ENCODE peak calls at places on chromosomes 13 and 19, in nine cellular contexts. One of them, this sample, is unnamed.
A peak's percentile ranks its signal among the peaks of the same experiment; 100 is the strongest.

GRCh38 chr19:11130824-11131455 is 24.6 kb downstream of the SPC24 start:
- DNase-seq in CD4-positive, alpha-beta memory T cell: peak; percentile 69
- DNase-seq in GM23248: peak; percentile 81
- DNase-seq in NT2/D1: peak; percentile 68
- DNase-seq in IMR-90: peak; percentile 73
- DNase-seq in psoas muscle: peak; percentile 89
- DNase-seq in mesendoderm: peak; percentile 94
- DNase-seq in tibial nerve: peak; percentile 86
- DNase-seq in stomach: peak; percentile 89
- DNase-seq in this sample: peak; percentile 87

GRCh38 chr13:56988543-56988942 is 152.2 kb upstream of the PRR20A start:
- DNase-seq in psoas muscle: no peak
- DNase-seq in tibial nerve: no peak
- DNase-seq in CD4-positive, alpha-beta memory T cell: no peak
- DNase-seq in stomach: no peak
- DNase-seq in NT2/D1: no peak
- DNase-seq in GM23248: no peak
- DNase-seq in mesendoderm: no peak
- DNase-seq in IMR-90: no peak
- DNase-seq in this sample: no peak

GRCh38 chr19:33201886-33202545 is 7.9 kb downstream of the LRP3 start:
- DNase-seq in psoas muscle: no peak
- DNase-seq in CD4-positive, alpha-beta memory T cell: no peak
- DNase-seq in mesendoderm: no peak
- DNase-seq in stomach: no peak
- DNase-seq in IMR-90: no peak
- DNase-seq in NT2/D1: no peak
- DNase-seq in GM23248: no peak
- DNase-seq in tibial nerve: no peak
- DNase-seq in this sample: no peak

GRCh38 chr19:45908956-45909355 is 5.6 kb downstream of the NANOS2 start:
- DNase-seq in tibial nerve: no peak
- DNase-seq in CD4-positive, alpha-beta memory T cell: no peak
- DNase-seq in mesendoderm: no peak
- DNase-seq in psoas muscle: no peak
- DNase-seq in GM23248: peak; percentile 64
- DNase-seq in stomach: no peak
- DNase-seq in NT2/D1: no peak
- DNase-seq in IMR-90: peak; percentile 30
- DNase-seq in this sample: no peak

GRCh38 chr13:22107549-22107948 is 436.7 kb downstream of the FGF9 start:
- DNase-seq in GM23248: no peak
- DNase-seq in stomach: no peak
- DNase-seq in tibial nerve: no peak
- DNase-seq in mesendoderm: no peak
- DNase-seq in CD4-positive, alpha-beta memory T cell: peak; percentile 13
- DNase-seq in IMR-90: no peak
- DNase-seq in psoas muscle: no peak
- DNase-seq in NT2/D1: no peak
- DNase-seq in this sample: no peak

GRCh38 chr19:41541990-41542584 is 33.9 kb upstream of the CEACAM21 start:
- DNase-seq in psoas muscle: no peak
- DNase-seq in NT2/D1: peak; percentile 23
- DNase-seq in tibial nerve: peak; percentile 67
- DNase-seq in stomach: peak; percentile 73
- DNase-seq in CD4-positive, alpha-beta memory T cell: peak; percentile 80
- DNase-seq in mesendoderm: peak; percentile 67
- DNase-seq in IMR-90: peak; percentile 4
- DNase-seq in GM23248: peak; percentile 58
- DNase-seq in this sample: peak; percentile 67

GRCh38 chr19:14575428-14575980 is 3.6 kb upstream of the NDUFB7 start:
- DNase-seq in IMR-90: no peak
- DNase-seq in CD4-positive, alpha-beta memory T cell: no peak
- DNase-seq in mesendoderm: no peak
- DNase-seq in psoas muscle: peak; percentile 3
- DNase-seq in NT2/D1: no peak
- DNase-seq in GM23248: peak; percentile 24
- DNase-seq in stomach: no peak
- DNase-seq in tibial nerve: no peak
- DNase-seq in this sample: no peak

GRCh38 chr13:30615851-30616311 is 1.8 kb upstream of the USPL1 start:
- DNase-seq in CD4-positive, alpha-beta memory T cell: peak; percentile 42
- DNase-seq in mesendoderm: no peak
- DNase-seq in tibial nerve: peak; percentile 31
- DNase-seq in NT2/D1: no peak
- DNase-seq in GM23248: peak; percentile 75
- DNase-seq in IMR-90: peak; percentile 41
- DNase-seq in stomach: no peak
- DNase-seq in psoas muscle: no peak
- DNase-seq in this sample: no peak

GRCh38 chr19:52270266-52270885 is 989 bp downstream of the ZNF766 start:
- DNase-seq in stomach: no peak
- DNase-seq in IMR-90: peak; percentile 17
- DNase-seq in tibial nerve: no peak
- DNase-seq in psoas muscle: no peak
- DNase-seq in CD4-positive, alpha-beta memory T cell: no peak
- DNase-seq in mesendoderm: peak; percentile 16
- DNase-seq in NT2/D1: no peak
- DNase-seq in GM23248: peak; percentile 64
- DNase-seq in this sample: no peak

GRCh38 chr13:93477238-93477637 is 250.6 kb downstream of the GPC6 start:
- DNase-seq in CD4-positive, alpha-beta memory T cell: no peak
- DNase-seq in stomach: no peak
- DNase-seq in IMR-90: peak; percentile 27
- DNase-seq in psoas muscle: no peak
- DNase-seq in GM23248: peak; percentile 26
- DNase-seq in NT2/D1: no peak
- DNase-seq in mesendoderm: no peak
- DNase-seq in tibial nerve: no peak
- DNase-seq in this sample: no peak

GRCh38 chr13:95481051-95481775 is 71.3 kb upstream of the CLDN10 start:
- DNase-seq in mesendoderm: no peak
- DNase-seq in NT2/D1: no peak
- DNase-seq in IMR-90: peak; percentile 18
- DNase-seq in CD4-positive, alpha-beta memory T cell: no peak
- DNase-seq in tibial nerve: no peak
- DNase-seq in GM23248: peak; percentile 39
- DNase-seq in psoas muscle: no peak
- DNase-seq in stomach: no peak
- DNase-seq in this sample: no peak

GRCh38 chr13:33678906-33679657 is 138.9 kb upstream of the RFC3 start:
- DNase-seq in tibial nerve: peak; percentile 34
- DNase-seq in IMR-90: peak; percentile 1
- DNase-seq in NT2/D1: no peak
- DNase-seq in CD4-positive, alpha-beta memory T cell: peak; percentile 40
- DNase-seq in GM23248: peak; percentile 79
- DNase-seq in stomach: peak; percentile 83
- DNase-seq in psoas muscle: peak; percentile 51
- DNase-seq in mesendoderm: peak; percentile 77
- DNase-seq in this sample: peak; percentile 36

DNA sequence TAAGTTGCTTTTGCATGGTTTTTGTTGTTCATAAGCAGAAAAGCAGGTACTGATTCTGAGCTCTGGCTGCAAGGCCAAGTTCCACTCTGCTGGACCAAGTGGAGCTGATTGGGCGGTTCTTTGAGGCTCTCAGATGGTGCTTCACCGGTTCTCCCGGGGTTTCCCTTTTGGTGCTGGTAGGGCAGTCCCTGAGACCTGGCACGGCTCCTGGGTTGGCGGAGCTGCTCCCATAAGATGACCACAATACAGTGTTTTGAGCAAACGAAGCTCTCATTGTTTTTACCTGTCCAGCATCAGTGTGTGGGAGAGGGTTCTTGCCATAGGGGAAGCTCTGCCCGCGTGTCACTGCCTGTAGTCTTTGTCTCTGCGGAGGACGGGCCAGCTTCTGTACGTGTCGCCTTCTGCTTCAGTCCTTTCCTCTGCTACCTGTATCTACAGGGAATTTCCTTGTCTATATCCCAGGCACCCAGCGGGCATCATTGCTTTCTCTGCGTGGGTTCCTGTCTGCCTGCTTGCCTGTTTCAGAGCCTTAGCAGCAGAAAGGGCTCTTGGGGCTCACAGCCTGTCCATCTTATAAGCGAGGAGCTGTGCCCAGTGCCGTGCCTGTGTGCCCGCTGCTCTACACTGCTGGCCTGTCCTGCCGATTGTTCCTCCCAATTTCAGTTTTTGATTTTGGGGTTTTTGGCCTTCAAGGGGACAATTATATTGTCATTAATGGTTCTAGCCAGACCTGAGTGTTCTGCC is 2.3 kb downstream of the U2AF2 start:
- DNase-seq in tibial nerve: no peak
- DNase-seq in NT2/D1: no peak
- DNase-seq in CD4-positive, alpha-beta memory T cell: no peak
- DNase-seq in stomach: peak; percentile 65
- DNase-seq in psoas muscle: no peak
- DNase-seq in IMR-90: no peak
- DNase-seq in mesendoderm: no peak
- DNase-seq in GM23248: peak; percentile 61
- DNase-seq in this sample: no peak
- H3K4me1 ChIP-seq in tibial nerve: no peaks in the 10 kb centered on the region
- H3K4me1 ChIP-seq in NT2/D1: peaks cover 13% of the 10 kb centered on the region
- H3K4me1 ChIP-seq in CD4-positive, alpha-beta memory T cell: peaks cover 49% of the 10 kb centered on the region
- H3K4me1 ChIP-seq in stomach: peaks cover 49% of the 10 kb centered on the region
- H3K4me1 ChIP-seq in psoas muscle: peaks cover 40% of the 10 kb centered on the region
- H3K4me1 ChIP-seq in IMR-90: peaks cover 10% of the 10 kb centered on the region
- H3K4me1 ChIP-seq in mesendoderm: peaks cover 4% of the 10 kb centered on the region
- H3K4me1 ChIP-seq in GM23248: peaks cover 24% of the 10 kb centered on the region
- H3K4me1 ChIP-seq in this sample: peaks cover 62% of the 10 kb centered on the region

GRCh38 chr19:2548966-2549365 is 73.0 kb downstream of the GADD45B start:
- DNase-seq in mesendoderm: no peak
- DNase-seq in stomach: no peak
- DNase-seq in GM23248: no peak
- DNase-seq in tibial nerve: no peak
- DNase-seq in IMR-90: no peak
- DNase-seq in psoas muscle: no peak
- DNase-seq in CD4-positive, alpha-beta memory T cell: no peak
- DNase-seq in NT2/D1: no peak
- DNase-seq in this sample: no peak
- H3K4me1 ChIP-seq in mesendoderm: peaks cover under 1% of the 10 kb centered on the region
- H3K4me1 ChIP-seq in stomach: peaks cover 36% of the 10 kb centered on the region
- H3K4me1 ChIP-seq in GM23248: peaks cover 20% of the 10 kb centered on the region
- H3K4me1 ChIP-seq in tibial nerve: peaks cover 2% of the 10 kb centered on the region
- H3K4me1 ChIP-seq in IMR-90: peaks cover 17% of the 10 kb centered on the region
- H3K4me1 ChIP-seq in psoas muscle: peaks cover 40% of the 10 kb centered on the region
- H3K4me1 ChIP-seq in CD4-positive, alpha-beta memory T cell: peaks cover 29% of the 10 kb centered on the region
- H3K4me1 ChIP-seq in NT2/D1: peaks cover 20% of the 10 kb centered on the region
- H3K4me1 ChIP-seq in this sample: peaks cover 64% of the 10 kb centered on the region

DNA sequence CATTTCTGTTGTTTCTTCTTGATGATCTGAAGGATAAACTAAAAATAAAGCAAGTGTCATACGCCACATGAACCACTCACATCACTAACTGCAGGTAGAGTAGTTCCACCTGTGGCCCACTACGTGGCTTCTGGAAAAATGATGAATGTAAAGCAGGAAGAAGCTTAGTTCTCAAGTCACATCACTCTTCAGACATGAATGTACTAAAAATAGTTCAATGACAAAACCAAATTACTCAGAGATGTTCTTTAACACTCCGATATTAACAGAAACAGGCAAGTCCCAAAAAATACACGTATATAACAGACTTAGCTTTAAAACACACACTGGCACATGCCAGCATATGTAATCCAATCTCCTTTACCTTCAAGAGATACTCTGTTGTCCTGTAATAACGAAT is 21.6 kb downstream of the RAB20 start:
- DNase-seq in mesendoderm: no peak
- DNase-seq in NT2/D1: no peak
- DNase-seq in tibial nerve: no peak
- DNase-seq in GM23248: no peak
- DNase-seq in CD4-positive, alpha-beta memory T cell: no peak
- DNase-seq in stomach: no peak
- DNase-seq in IMR-90: no peak
- DNase-seq in psoas muscle: no peak
- DNase-seq in this sample: no peak
- H3K4me1 ChIP-seq in mesendoderm: peaks cover 10% of the 10 kb centered on the region
- H3K4me1 ChIP-seq in NT2/D1: no peaks in the 10 kb centered on the region
- H3K4me1 ChIP-seq in tibial nerve: no peaks in the 10 kb centered on the region
- H3K4me1 ChIP-seq in GM23248: peaks cover 6% of the 10 kb centered on the region
- H3K4me1 ChIP-seq in CD4-positive, alpha-beta memory T cell: no peaks in the 10 kb centered on the region
- H3K4me1 ChIP-seq in stomach: peaks cover 48% of the 10 kb centered on the region
- H3K4me1 ChIP-seq in IMR-90: peaks cover 9% of the 10 kb centered on the region
- H3K4me1 ChIP-seq in psoas muscle: peaks cover 3% of the 10 kb centered on the region
- H3K4me1 ChIP-seq in this sample: peaks cover 5% of the 10 kb centered on the region

DNA sequence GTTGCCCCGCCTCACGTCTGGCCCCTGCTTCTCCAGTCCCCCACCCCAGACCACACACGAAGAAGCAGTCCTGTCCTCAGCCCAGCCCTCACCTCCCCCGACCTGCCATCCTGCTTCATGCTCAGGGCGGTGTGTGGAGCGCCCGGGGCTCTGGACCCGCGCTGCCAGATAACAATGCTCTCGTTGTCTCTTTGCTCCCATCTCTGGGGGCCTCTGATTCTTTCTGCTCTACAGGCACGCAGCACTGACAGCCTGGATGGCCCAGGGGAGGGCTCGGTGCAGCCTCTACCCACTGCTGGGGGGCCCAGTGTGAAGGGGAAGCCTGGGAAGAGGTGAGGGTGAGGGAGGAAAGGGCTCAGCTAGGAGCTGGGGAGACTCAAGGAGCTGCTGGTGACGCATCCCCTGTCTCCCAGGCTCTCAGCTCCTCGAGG is 2.1 kb downstream of the ARHGAP33 start:
- DNase-seq in mesendoderm: peak; percentile 83
- DNase-seq in psoas muscle: no peak
- DNase-seq in CD4-positive, alpha-beta memory T cell: no peak
- DNase-seq in IMR-90: no peak
- DNase-seq in NT2/D1: peak; percentile 40
- DNase-seq in stomach: no peak
- DNase-seq in tibial nerve: no peak
- DNase-seq in GM23248: no peak
- DNase-seq in this sample: no peak
- H3K4me1 ChIP-seq in mesendoderm: peaks cover 8% of the 10 kb centered on the region
- H3K4me1 ChIP-seq in psoas muscle: peaks cover 7% of the 10 kb centered on the region
- H3K4me1 ChIP-seq in CD4-positive, alpha-beta memory T cell: peaks cover 15% of the 10 kb centered on the region
- H3K4me1 ChIP-seq in IMR-90: peaks cover 6% of the 10 kb centered on the region
- H3K4me1 ChIP-seq in NT2/D1: peaks cover 22% of the 10 kb centered on the region
- H3K4me1 ChIP-seq in stomach: peaks cover 7% of the 10 kb centered on the region
- H3K4me1 ChIP-seq in tibial nerve: no peaks in the 10 kb centered on the region
- H3K4me1 ChIP-seq in GM23248: no peaks in the 10 kb centered on the region
- H3K4me1 ChIP-seq in this sample: peaks cover 6% of the 10 kb centered on the region